ENCODE peak calls at places on chromosomes 3 and 15, in five cellular contexts. D is fibroblast of the aortic adventitia, K is mucosa of descending colon, P is Panc1, U is lower leg skin. H is an unnamed sample.

GRCh38 chr3:170162630-170163029 is 18.9 kb downstream of the PHC3 start:
- DNase-seq in K (no peak), P (no peak), D (no peak), U (no peak), H (no peak)

GRCh38 chr3:194930439-194931204 is 244.9 kb downstream of the FAM43A start:
- DNase-seq in D (peak), K (no peak), U (no peak), P (no peak), H (no peak)

GRCh38 chr3:21500834-21501233 is 250.2 kb downstream of the ZNF385D start:
- DNase-seq in D (no peak), P (no peak), K (no peak), U (no peak), H (no peak)

GRCh38 chr15:42050484-42051255 is 29.8 kb upstream of the PLA2G4E start:
- DNase-seq in K (no peak), U (no peak), P (no peak), D (no peak), H (no peak)

GRCh38 chr3:49422379-49423248 is at the start of gene AMT:
- DNase-seq in K (peak), D (no peak), P (no peak), U (no peak), H (peak)

GRCh38 chr3:151491525-151491924 is 30.7 kb upstream of the IGSF10 start:
- DNase-seq in P (no peak), K (no peak), D (peak), U (no peak), H (no peak)

GRCh38 chr3:43178891-43179366 is 73.0 kb upstream of the POMGNT2 start:
- DNase-seq in P (no peak), D (peak), K (peak), U (no peak), H (no peak)

GRCh38 chr15:94297543-94297942 is 66.2 kb downstream of the MCTP2 start:
- DNase-seq in P (no peak), U (no peak), K (peak), D (no peak), H (no peak)

GRCh38 chr15:37425541-37425940 is 325.2 kb upstream of the MEIS2 start:
- DNase-seq in K (no peak), P (no peak), D (no peak), U (no peak), H (no peak)

GRCh38 chr3:131277836-131278497 is 103.6 kb upstream of the NUDT16 start:
- DNase-seq in U (no peak), D (peak), P (no peak), K (no peak), H (no peak)

GRCh38 chr3:184029456-184029950 is 2.0 kb upstream of the HTR3D start:
- DNase-seq in D (peak), P (no peak), U (no peak), K (no peak), H (no peak)

GRCh38 chr3:184031187-184031792 is at the start of gene HTR3D:
- DNase-seq in U (no peak), P (no peak), D (no peak), K (no peak), H (no peak)
- TF ChIP-seq CTCF in U (no peak), P (no peak), D (no peak), K (no peak), H (no peak)

GRCh38 chr15:77607111-77607893 is 25.4 kb downstream of the LINGO1 start:
- DNase-seq in K (no peak), P (no peak), U (no peak), D (peak), H (no peak)

GRCh38 chr15:77606142-77607034 is 26.3 kb downstream of the LINGO1 start:
- DNase-seq in U (no peak), D (peak), K (peak), P (no peak), H (no peak)

GRCh38 chr15:77604973-77605372 is 27.7 kb downstream of the LINGO1 start:
- DNase-seq in P (no peak), U (no peak), K (no peak), D (no peak), H (no peak)

GRCh38 chr15:77603616-77604406 is 28.9 kb downstream of the LINGO1 start:
- DNase-seq in U (no peak), K (no peak), P (no peak), D (no peak), H (no peak)

DNA sequence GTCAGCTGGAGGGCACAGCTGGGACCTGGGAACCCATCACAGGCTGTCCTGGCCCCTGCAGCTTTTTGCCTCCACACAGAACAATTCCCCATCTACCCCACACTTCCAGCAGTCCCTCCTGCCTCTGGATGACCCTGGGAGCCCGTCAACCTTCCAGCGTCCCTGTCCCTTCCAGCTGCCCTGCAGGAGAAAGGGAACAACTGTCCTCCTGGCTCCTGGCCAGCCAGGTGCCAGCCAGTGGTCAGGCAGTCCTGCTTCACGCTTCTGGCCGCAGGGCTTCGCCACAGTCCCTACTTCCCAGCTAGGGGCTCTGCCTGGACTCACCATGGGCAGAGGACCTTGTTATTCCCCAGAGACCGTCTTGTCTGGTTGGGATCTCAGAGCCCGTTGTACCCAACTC is 27.1 kb downstream of the LINGO1 start:
- DNase-seq in D (no peak), U (no peak), K (no peak), P (no peak), H (no peak)
- TF ChIP-seq CTCF in D (no peak), U (no peak), K (no peak), P (no peak), H (no peak)

GRCh38 chr3:135238201-135238600 is 443.1 kb downstream of the EPHB1 start:
- DNase-seq in P (no peak), D (no peak), U (no peak), K (no peak), H (no peak)

GRCh38 chr3:135242285-135242684 is 447.2 kb downstream of the EPHB1 start:
- DNase-seq in P (no peak), U (no peak), K (no peak), D (no peak), H (no peak)

GRCh38 chr3:135238866-135239434 is 443.9 kb downstream of the EPHB1 start:
- DNase-seq in K (no peak), D (no peak), P (no peak), U (no peak), H (no peak)

GRCh38 chr3:135239485-135239884 is 444.4 kb downstream of the EPHB1 start:
- DNase-seq in U (no peak), D (no peak), P (no peak), K (no peak), H (no peak)

GRCh38 chr3:135240426-135240825 is 445.4 kb downstream of the EPHB1 start:
- DNase-seq in K (no peak), P (no peak), U (no peak), D (no peak), H (no peak)
- TF ChIP-seq CTCF in K (no peak), P (peak), U (no peak), D (no peak), H (no peak)

GRCh38 chr15:52113246-52113645 is 671 bp upstream of the BCL2L10 start:
- DNase-seq in D (no peak), U (no peak), P (no peak), K (no peak), H (no peak)

GRCh38 chr15:52113708-52114107 is 1.1 kb upstream of the BCL2L10 start:
- DNase-seq in U (no peak), K (no peak), D (no peak), P (no peak), H (no peak)

GRCh38 chr15:52114256-52114655 is 1.7 kb upstream of the BCL2L10 start:
- DNase-seq in U (no peak), K (no peak), D (no peak), P (no peak), H (no peak)

GRCh38 chr15:52111517-52112202 is 915 bp downstream of the BCL2L10 start:
- DNase-seq in K (no peak), U (no peak), D (no peak), P (no peak), H (no peak)

DNA sequence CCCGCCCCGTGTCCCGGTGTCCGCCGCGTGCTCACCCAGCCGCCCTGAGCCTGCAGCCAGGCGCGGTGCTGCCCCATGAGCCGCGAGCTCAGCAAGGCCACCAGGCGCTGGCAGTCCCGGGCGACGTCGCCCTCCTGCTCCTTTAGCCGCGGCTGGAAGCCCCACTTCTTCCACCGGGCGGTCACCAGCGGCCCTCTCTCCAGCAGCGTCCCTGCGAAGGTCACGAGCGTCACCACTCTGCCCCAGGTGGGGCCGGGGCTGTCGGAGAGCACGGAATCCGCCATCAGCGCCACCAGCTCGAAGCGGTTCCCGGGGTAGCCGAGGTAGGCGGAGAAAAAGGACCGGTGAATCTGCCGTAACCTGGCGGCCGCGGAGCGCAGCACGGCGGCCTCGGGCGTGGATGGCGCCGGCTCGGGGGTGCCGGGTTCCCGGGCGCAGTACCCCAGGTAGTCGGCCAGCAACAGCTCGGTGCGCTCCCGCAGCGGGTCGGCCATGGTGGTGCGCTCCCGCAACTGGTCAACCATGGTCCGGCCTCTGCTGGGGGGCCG is 298 bp downstream of the BCL2L10 start:
- DNase-seq in D (no peak), K (peak), P (no peak), U (no peak), H (no peak)
- TF ChIP-seq CTCF in D (peak), K (no peak), P (no peak), U (no peak), H (no peak)

GRCh38 chr3:62873672-62874397 is 1.4 kb downstream of the CADPS start:
- DNase-seq in K (peak), U (peak), P (no peak), D (no peak), H (peak)
- TF ChIP-seq CTCF in K (peak), U (no peak), P (peak), D (no peak), H (peak)